ENCODE peak calls at places on chromosomes 7 and 10, in four cellular contexts. H is GM12878, Y is K562, D is WTC11. N is an unnamed sample.

GRCh38 chr7:135454060-135454459 is 55.8 kb downstream of the CNOT4 start:
- DNase-seq in H (no peak), Y (no peak), D (no peak), N (no peak)

GRCh38 chr10:5596611-5597341 is 69.6 kb downstream of the ASB13 start:
- DNase-seq in H (no peak), Y (no peak), D (no peak), N (no peak)

GRCh38 chr7:6227294-6227846 is 45.1 kb downstream of the CYTH3 start:
- DNase-seq in H (no peak), Y (no peak), D (no peak), N (no peak)

GRCh38 chr10:68208424-68209042 is 23.4 kb downstream of the ATOH7 start:
- DNase-seq in H (peak), Y (no peak), D (peak), N (peak)

GRCh38 chr7:86598311-86598710 is 45.4 kb upstream of the GRM3 start:
- DNase-seq in H (no peak), Y (no peak), D (peak), N (peak)

GRCh38 chr7:36717596-36717995 is 6.7 kb downstream of the AOAH start:
- DNase-seq in H (no peak), Y (no peak), D (no peak), N (no peak)

GRCh38 chr10:91665842-91666241 is 33.0 kb upstream of the PPP1R3C start:
- DNase-seq in H (no peak), Y (no peak), D (no peak), N (no peak)

GRCh38 chr10:4450981-4451501 is 375.0 kb upstream of the AKR1E2 start:
- DNase-seq in H (no peak), Y (no peak), D (no peak), N (peak)

GRCh38 chr7:157966490-157966889 is 621.1 kb downstream of the PTPRN2 start:
- DNase-seq in H (no peak), Y (no peak), D (no peak), N (no peak)

GRCh38 chr7:73969991-73970390 is 58.0 kb upstream of the ELN start:
- DNase-seq in H (no peak), Y (no peak), D (no peak), N (no peak)

GRCh38 chr7:23072916-23073315 is 32.7 kb upstream of the KLHL7 start:
- DNase-seq in H (no peak), Y (no peak), D (no peak), N (peak)

GRCh38 chr7:23074443-23075244 is 30.9 kb upstream of the KLHL7 start:
- DNase-seq in H (no peak), Y (no peak), D (no peak), N (no peak)

GRCh38 chr7:23075571-23075970 is 30.0 kb upstream of the KLHL7 start:
- DNase-seq in H (no peak), Y (no peak), D (no peak), N (no peak)

GRCh38 chr7:23076774-23077173 is 28.8 kb upstream of the KLHL7 start:
- DNase-seq in H (no peak), Y (no peak), D (no peak), N (no peak)

DNA sequence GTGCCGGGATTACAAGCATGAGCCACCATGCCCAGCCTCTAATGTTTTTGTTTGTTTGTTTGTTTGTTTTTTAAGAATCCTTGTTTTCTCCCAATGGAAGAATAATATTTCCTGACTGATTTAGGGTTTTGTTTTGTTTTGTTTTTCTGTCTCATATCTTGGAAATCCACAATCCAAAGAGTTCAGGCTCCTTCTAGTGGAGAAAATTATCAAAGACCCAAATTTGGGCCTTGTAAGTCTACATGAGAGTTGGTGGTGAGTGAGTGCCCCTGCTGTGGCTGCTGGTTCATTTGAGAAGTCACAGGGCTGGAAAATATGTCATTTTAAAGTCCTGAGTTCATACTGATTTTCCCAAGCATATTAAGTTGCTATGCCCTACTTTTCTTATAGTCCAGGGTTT is 33.5 kb upstream of the KLHL7 start:
- DNase-seq in H (no peak), Y (no peak), D (no peak), N (peak)
- TF ChIP-seq CREB1 in H (no peak), Y (no peak), D (no peak), N (no peak)

GRCh38 chr7:497346-497745 is 22.3 kb downstream of the PDGFA start:
- DNase-seq in H (no peak), Y (no peak), D (no peak), N (peak)

GRCh38 chr7:496528-497295 is 22.9 kb downstream of the PDGFA start:
- DNase-seq in H (no peak), Y (no peak), D (no peak), N (peak)

GRCh38 chr7:498678-499641 is 20.7 kb downstream of the PDGFA start:
- DNase-seq in H (no peak), Y (no peak), D (no peak), N (no peak)

GRCh38 chr7:499853-500485 is 19.7 kb downstream of the PDGFA start:
- DNase-seq in H (no peak), Y (no peak), D (no peak), N (no peak)

DNA sequence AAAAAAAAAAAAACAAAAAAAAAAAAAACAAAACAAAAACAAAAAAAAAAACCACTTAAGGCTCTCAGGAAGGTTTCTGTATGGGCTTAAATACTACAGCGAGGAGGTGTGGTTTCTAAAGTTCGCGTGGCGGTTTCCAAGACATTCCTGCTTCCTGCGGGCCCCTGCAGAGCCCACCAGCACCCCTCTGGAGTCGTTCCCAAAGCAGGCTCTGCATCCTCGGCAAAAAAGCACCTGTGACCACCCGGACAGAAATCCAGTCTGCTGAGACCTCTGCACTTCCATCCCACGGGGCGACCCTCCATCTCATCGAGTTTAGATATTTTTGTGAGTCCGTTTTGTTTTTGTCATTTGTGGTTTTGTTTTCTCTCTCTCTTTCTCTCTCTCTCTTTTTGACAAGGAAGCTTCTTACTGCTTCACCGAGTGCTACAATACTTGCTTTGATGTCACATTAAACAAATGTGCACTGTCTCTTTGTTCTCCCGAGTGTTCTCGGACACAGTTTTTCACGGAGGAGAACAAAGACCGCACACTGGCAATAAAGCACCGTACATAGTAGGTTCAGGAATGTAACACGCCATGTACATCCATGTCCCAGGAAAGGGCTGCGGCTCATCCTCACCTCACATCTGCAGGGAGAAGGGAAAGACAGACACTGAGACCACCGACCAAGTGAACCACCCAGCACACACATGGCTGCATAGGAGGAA is 21.5 kb downstream of the PDGFA start:
- DNase-seq in H (no peak), Y (no peak), D (no peak), N (peak)
- TF ChIP-seq CREB1 in H (no peak), Y (no peak), D (no peak), N (no peak)

GRCh38 chr10:1109795-1110673 is 53.8 kb downstream of the WDR37 start:
- DNase-seq in H (peak), Y (peak), D (peak), N (peak)
- TF ChIP-seq CREB1 in H (peak), Y (no peak), D (no peak), N (peak)

GRCh38 chr10:97755718-97756117 is 16.1 kb downstream of the SFRP5 start:
- DNase-seq in H (no peak), Y (no peak), D (no peak), N (no peak)
- TF ChIP-seq CREB1 in H (no peak), Y (no peak), D (no peak), N (no peak)

DNA sequence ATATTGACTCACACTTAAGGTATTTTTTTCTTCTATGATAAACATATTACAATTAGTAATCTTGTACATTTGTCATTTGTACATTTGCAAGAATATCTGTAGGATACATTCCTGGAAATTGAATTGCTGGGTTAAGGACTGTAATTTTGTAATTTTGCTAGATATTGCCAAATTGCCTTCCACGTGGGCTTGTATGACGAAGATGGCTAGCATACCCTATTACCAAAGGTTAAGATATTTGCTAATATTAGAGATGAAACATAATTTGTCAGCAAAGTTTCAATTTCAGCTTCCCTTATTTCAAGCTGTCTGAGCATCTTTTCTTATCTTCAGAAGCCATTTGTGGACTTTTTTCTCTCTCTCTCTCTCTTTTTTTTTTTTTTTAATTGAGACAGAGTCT is 1.0 kb upstream of the LYZL2 start:
- DNase-seq in H (no peak), Y (no peak), D (no peak), N (no peak)
- TF ChIP-seq CREB1 in H (no peak), Y (no peak), D (no peak), N (no peak)

GRCh38 chr10:120586471-120586872 is 129.4 kb downstream of the PLPP4 start:
- DNase-seq in H (no peak), Y (no peak), D (no peak), N (no peak)

GRCh38 chr10:120583424-120584108 is 126.5 kb downstream of the PLPP4 start:
- DNase-seq in H (no peak), Y (no peak), D (no peak), N (no peak)

GRCh38 chr10:120582753-120583152 is 125.7 kb downstream of the PLPP4 start:
- DNase-seq in H (no peak), Y (no peak), D (no peak), N (no peak)

GRCh38 chr10:120587061-120587460 is 130.0 kb downstream of the PLPP4 start:
- DNase-seq in H (no peak), Y (no peak), D (no peak), N (no peak)

GRCh38 chr10:120584786-120585185 is 127.8 kb downstream of the PLPP4 start:
- DNase-seq in H (no peak), Y (no peak), D (no peak), N (no peak)
- TF ChIP-seq CREB1 in H (no peak), Y (no peak), D (no peak), N (no peak)

GRCh38 chr10:30803901-30804322 is 174.4 kb upstream of the LYZL2 start:
- DNase-seq in H (no peak), Y (no peak), D (no peak), N (no peak)
- TF ChIP-seq CREB1 in H (no peak), Y (no peak), D (no peak), N (no peak)

DNA sequence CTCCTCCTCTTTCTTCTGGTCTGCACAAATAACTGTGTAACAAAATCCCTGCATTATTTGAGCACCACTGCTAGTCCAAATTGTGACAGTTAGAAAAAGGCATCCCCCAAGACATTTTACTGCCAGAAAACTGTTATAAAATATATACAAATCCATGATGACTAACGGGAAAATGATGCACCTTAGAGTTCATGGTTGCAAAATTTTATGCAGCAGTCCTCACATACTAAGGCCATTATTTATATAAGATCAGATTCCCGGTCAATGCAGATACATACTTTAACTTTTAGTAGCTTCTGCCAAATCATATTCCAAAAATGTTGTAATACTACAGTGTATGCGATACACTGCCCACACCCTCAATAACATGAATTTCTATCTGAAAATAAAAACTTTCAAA is 239.9 kb upstream of the ZNF32 start:
- DNase-seq in H (no peak), Y (no peak), D (no peak), N (no peak)
- TF ChIP-seq CREB1 in H (no peak), Y (no peak), D (no peak), N (no peak)

GRCh38 chr10:80860719-80861118 is 323.0 kb downstream of the SH2D4B start:
- DNase-seq in H (no peak), Y (no peak), D (no peak), N (no peak)

GRCh38 chr10:80861882-80862281 is 324.2 kb downstream of the SH2D4B start:
- DNase-seq in H (no peak), Y (peak), D (no peak), N (no peak)

GRCh38 chr10:80855348-80855971 is 317.8 kb downstream of the SH2D4B start:
- DNase-seq in H (peak), Y (peak), D (peak), N (peak)

GRCh38 chr10:80856186-80856585 is 318.5 kb downstream of the SH2D4B start:
- DNase-seq in H (no peak), Y (no peak), D (no peak), N (no peak)
- TF ChIP-seq CREB1 in H (no peak), Y (no peak), D (no peak), N (no peak)

N was measured in GM23338.